ENCODE peak calls at places on chromosomes 11 and 22, in eight cellular contexts. N is LNCaP clone FGC, E is A549, M is progenitor cell of endocrine pancreas, R is LoVo, J is GM23248, Q is left lung, P is psoas muscle. T is an unnamed sample.

GRCh38 chr22:33302049-33302545 is 243.9 kb upstream of the SYN3 start:
- DNase-seq in N (peak), E (peak), M (peak), R (peak), J (peak), Q (peak), P (peak), T (peak)

GRCh38 chr11:102886999-102887398 is 12.2 kb upstream of the MMP12 start:
- DNase-seq in N (no peak), E (no peak), M (no peak), R (no peak), J (peak), Q (no peak), P (no peak), T (no peak)

GRCh38 chr22:35465109-35465701 is 65.3 kb downstream of the MCM5 start:
- DNase-seq in N (no peak), E (no peak), M (no peak), R (no peak), J (no peak), Q (peak), P (peak), T (no peak)

GRCh38 chr11:74319139-74319538 is 7.7 kb upstream of the P4HA3 start:
- DNase-seq in N (no peak), E (peak), M (no peak), R (no peak), J (peak), Q (no peak), P (no peak), T (peak)

GRCh38 chr11:111635706-111636045 is 33.4 kb downstream of the SIK2 start:
- DNase-seq in N (no peak), E (no peak), M (no peak), R (no peak), J (peak), Q (no peak), P (peak), T (peak)

GRCh38 chr11:59025097-59025496 is 61.0 kb upstream of the GLYATL1B start:
- DNase-seq in N (peak), E (peak), M (no peak), R (peak), J (no peak), Q (no peak), P (no peak), T (no peak)

GRCh38 chr11:69638941-69639681 is 1.8 kb upstream of the CCND1 start:
- DNase-seq in N (peak), E (peak), M (peak), R (peak), J (peak), Q (peak), P (peak), T (peak)

GRCh38 chr11:120719348-120719747 is 207.8 kb downstream of the GRIK4 start:
- DNase-seq in N (no peak), E (no peak), M (no peak), R (no peak), J (peak), Q (no peak), P (no peak), T (no peak)

GRCh38 chr11:57360991-57361390 is 20.0 kb downstream of the PRG3 start:
- DNase-seq in N (no peak), E (no peak), M (no peak), R (no peak), J (no peak), Q (no peak), P (no peak), T (no peak)

GRCh38 chr11:100152751-100153150 is 534.3 kb upstream of the ARHGAP42 start:
- DNase-seq in N (no peak), E (no peak), M (no peak), R (no peak), J (no peak), Q (no peak), P (no peak), T (no peak)

GRCh38 chr22:46576556-46577351 is 39.3 kb upstream of the CELSR1 start:
- DNase-seq in N (no peak), E (no peak), M (peak), R (peak), J (peak), Q (peak), P (peak), T (peak)

GRCh38 chr11:71962428-71963038 is 33.7 kb downstream of the RNF121 start:
- DNase-seq in N (no peak), E (peak), M (no peak), R (no peak), J (peak), Q (no peak), P (no peak), T (peak)

GRCh38 chr22:17368144-17368726 is 1.0 kb upstream of the CECR2 start:
- DNase-seq in N (no peak), E (no peak), M (no peak), R (no peak), J (peak), Q (no peak), P (no peak), T (no peak)

GRCh38 chr11:26830218-26830617 is 108.4 kb upstream of the SLC5A12 start:
- DNase-seq in N (no peak), E (no peak), M (no peak), R (no peak), J (no peak), Q (no peak), P (no peak), T (no peak)

GRCh38 chr11:609355-609811 is 6.4 kb downstream of the IRF7 start:
- DNase-seq in N (no peak), E (no peak), M (no peak), R (no peak), J (no peak), Q (peak), P (no peak), T (no peak)

GRCh38 chr11:96339704-96340554 is 3.1 kb downstream of the MAML2 start:
- DNase-seq in N (no peak), E (no peak), M (no peak), R (no peak), J (peak), Q (no peak), P (no peak), T (peak)

GRCh38 chr11:61509058-61510029 is 795 bp downstream of the LRRC10B start:
- DNase-seq in N (peak), E (peak), M (peak), R (peak), J (peak), Q (peak), P (peak), T (peak)

GRCh38 chr11:924406-925157 is 1.1 kb upstream of the AP2A2 start:
- DNase-seq in N (no peak), E (no peak), M (no peak), R (no peak), J (no peak), Q (peak), P (peak), T (no peak)

GRCh38 chr11:8732276-8732675 is 49.7 kb downstream of the RPL27A start:
- DNase-seq in N (no peak), E (no peak), M (no peak), R (no peak), J (peak), Q (no peak), P (no peak), T (peak)

GRCh38 chr11:57873196-57873911 is 111.8 kb downstream of the CTNND1 start:
- DNase-seq in N (no peak), E (no peak), M (no peak), R (no peak), J (peak), Q (no peak), P (no peak), T (peak)

GRCh38 chr11:61539958-61540357 is 31.4 kb downstream of the LRRC10B start:
- DNase-seq in N (no peak), E (no peak), M (no peak), R (no peak), J (no peak), Q (peak), P (no peak), T (no peak)

GRCh38 chr11:12026331-12027211 is 18.1 kb upstream of the DKK3 start:
- DNase-seq in N (no peak), E (no peak), M (no peak), R (no peak), J (no peak), Q (no peak), P (no peak), T (no peak)

GRCh38 chr11:102202972-102203371 is 92.7 kb downstream of the YAP1 start:
- DNase-seq in N (no peak), E (no peak), M (no peak), R (no peak), J (no peak), Q (no peak), P (no peak), T (no peak)

GRCh38 chr11:71298761-71299181 is 46.4 kb upstream of the SHANK2 start:
- DNase-seq in N (no peak), E (peak), M (no peak), R (no peak), J (no peak), Q (no peak), P (no peak), T (no peak)

GRCh38 chr11:11555228-11555627 is 66.6 kb downstream of the GALNT18 start:
- DNase-seq in N (no peak), E (no peak), M (no peak), R (no peak), J (no peak), Q (peak), P (peak), T (no peak)

GRCh38 chr22:31509041-31509440 is 12.7 kb downstream of the SFI1 start:
- DNase-seq in N (no peak), E (no peak), M (no peak), R (no peak), J (no peak), Q (no peak), P (no peak), T (no peak)

GRCh38 chr22:19520007-19520406 is 4.2 kb downstream of the CLDN5 start:
- DNase-seq in N (no peak), E (no peak), M (no peak), R (no peak), J (no peak), Q (no peak), P (no peak), T (no peak)